ENCODE peak calls at places on chromosomes 11 and 22, in nine cellular contexts. One of them, this sample, is unnamed.

GRCh38 chr22:47040486-47041145 is 278.2 kb downstream of the TBC1D22A start:
- DNase-seq in epithelial cell of esophagus: no peak
- DNase-seq in A549: no peak
- DNase-seq in hepatocyte: no peak
- DNase-seq in psoas muscle: no peak
- DNase-seq in heart left ventricle: peak; percentile 1
- DNase-seq in coronary artery: no peak
- DNase-seq in right atrium auricular region: no peak
- DNase-seq in left lung: no peak
- DNase-seq in this sample: no peak

GRCh38 chr22:35558031-35558430 is 17.4 kb downstream of the RASD2 start:
- DNase-seq in epithelial cell of esophagus: no peak
- DNase-seq in A549: no peak
- DNase-seq in hepatocyte: no peak
- DNase-seq in psoas muscle: no peak
- DNase-seq in heart left ventricle: no peak
- DNase-seq in coronary artery: no peak
- DNase-seq in right atrium auricular region: no peak
- DNase-seq in left lung: no peak
- DNase-seq in this sample: no peak

GRCh38 chr11:66810576-66811185 is 32.6 kb upstream of the RCE1 start:
- DNase-seq in epithelial cell of esophagus: no peak
- DNase-seq in A549: no peak
- DNase-seq in hepatocyte: no peak
- DNase-seq in psoas muscle: no peak
- DNase-seq in heart left ventricle: no peak
- DNase-seq in coronary artery: no peak
- DNase-seq in right atrium auricular region: no peak
- DNase-seq in left lung: no peak
- DNase-seq in this sample: no peak

GRCh38 chr11:123212406-123212805 is 17.4 kb upstream of the CLMP start:
- DNase-seq in epithelial cell of esophagus: no peak
- DNase-seq in A549: no peak
- DNase-seq in hepatocyte: no peak
- DNase-seq in psoas muscle: no peak
- DNase-seq in heart left ventricle: no peak
- DNase-seq in coronary artery: no peak
- DNase-seq in right atrium auricular region: no peak
- DNase-seq in left lung: no peak
- DNase-seq in this sample: no peak

GRCh38 chr11:26399336-26399735 is 67.4 kb downstream of the ANO3 start:
- DNase-seq in epithelial cell of esophagus: no peak
- DNase-seq in A549: no peak
- DNase-seq in hepatocyte: no peak
- DNase-seq in psoas muscle: no peak
- DNase-seq in heart left ventricle: no peak
- DNase-seq in coronary artery: no peak
- DNase-seq in right atrium auricular region: no peak
- DNase-seq in left lung: no peak
- DNase-seq in this sample: no peak

GRCh38 chr11:66478823-66479740 is 1.2 kb upstream of the DPP3 start:
- DNase-seq in epithelial cell of esophagus: peak; percentile 48
- DNase-seq in A549: peak; percentile 49
- DNase-seq in hepatocyte: peak; percentile 55
- DNase-seq in psoas muscle: peak; percentile 55
- DNase-seq in heart left ventricle: peak; percentile 62
- DNase-seq in coronary artery: no peak
- DNase-seq in right atrium auricular region: peak; percentile 62
- DNase-seq in left lung: peak; percentile 84
- DNase-seq in this sample: peak; percentile 21

GRCh38 chr22:24099661-24100060 is 81.6 kb upstream of the SUSD2 start:
- DNase-seq in epithelial cell of esophagus: no peak
- DNase-seq in A549: no peak
- DNase-seq in hepatocyte: no peak
- DNase-seq in psoas muscle: no peak
- DNase-seq in heart left ventricle: no peak
- DNase-seq in coronary artery: peak; percentile 28
- DNase-seq in right atrium auricular region: no peak
- DNase-seq in left lung: no peak
- DNase-seq in this sample: no peak

GRCh38 chr11:117417342-117417741 is 89.7 kb downstream of the CEP164 start:
- DNase-seq in epithelial cell of esophagus: no peak
- DNase-seq in A549: no peak
- DNase-seq in hepatocyte: no peak
- DNase-seq in psoas muscle: no peak
- DNase-seq in heart left ventricle: no peak
- DNase-seq in coronary artery: no peak
- DNase-seq in right atrium auricular region: no peak
- DNase-seq in left lung: no peak
- DNase-seq in this sample: no peak

GRCh38 chr11:22454461-22454860 is 116.3 kb downstream of the SLC17A6 start:
- DNase-seq in epithelial cell of esophagus: no peak
- DNase-seq in A549: no peak
- DNase-seq in hepatocyte: no peak
- DNase-seq in psoas muscle: no peak
- DNase-seq in heart left ventricle: no peak
- DNase-seq in coronary artery: no peak
- DNase-seq in right atrium auricular region: no peak
- DNase-seq in left lung: no peak
- DNase-seq in this sample: no peak

GRCh38 chr11:120061036-120061760 is 76.7 kb downstream of the TRIM29 start:
- DNase-seq in epithelial cell of esophagus: peak; percentile 20
- DNase-seq in A549: no peak
- DNase-seq in hepatocyte: no peak
- DNase-seq in psoas muscle: no peak
- DNase-seq in heart left ventricle: no peak
- DNase-seq in coronary artery: peak; percentile 38
- DNase-seq in right atrium auricular region: peak; percentile 30
- DNase-seq in left lung: no peak
- DNase-seq in this sample: no peak

GRCh38 chr22:48968201-48968959 is 859.3 kb downstream of the BRD1 start:
- DNase-seq in epithelial cell of esophagus: no peak
- DNase-seq in A549: no peak
- DNase-seq in hepatocyte: peak; percentile 74
- DNase-seq in psoas muscle: no peak
- DNase-seq in heart left ventricle: no peak
- DNase-seq in coronary artery: peak; percentile 43
- DNase-seq in right atrium auricular region: peak; percentile 34
- DNase-seq in left lung: peak; percentile 36
- DNase-seq in this sample: no peak

GRCh38 chr22:22207845-22208564 is 36.6 kb upstream of the VPREB1 start:
- DNase-seq in epithelial cell of esophagus: peak; percentile 87
- DNase-seq in A549: peak; percentile 38
- DNase-seq in hepatocyte: peak; percentile 89
- DNase-seq in psoas muscle: peak; percentile 30
- DNase-seq in heart left ventricle: peak; percentile 40
- DNase-seq in coronary artery: no peak
- DNase-seq in right atrium auricular region: peak; percentile 62
- DNase-seq in left lung: no peak
- DNase-seq in this sample: peak; percentile 70

GRCh38 chr11:76598426-76598839 is 72.1 kb downstream of the LRRC32 start:
- DNase-seq in epithelial cell of esophagus: peak; percentile 26
- DNase-seq in A549: peak; percentile 73
- DNase-seq in hepatocyte: peak; percentile 36
- DNase-seq in psoas muscle: no peak
- DNase-seq in heart left ventricle: no peak
- DNase-seq in coronary artery: peak; percentile 76
- DNase-seq in right atrium auricular region: peak; percentile 70
- DNase-seq in left lung: no peak
- DNase-seq in this sample: no peak

GRCh38 chr11:66843776-66844495 is 695 bp downstream of the RCE1 start:
- DNase-seq in epithelial cell of esophagus: no peak
- DNase-seq in A549: no peak
- DNase-seq in hepatocyte: no peak
- DNase-seq in psoas muscle: no peak
- DNase-seq in heart left ventricle: no peak
- DNase-seq in coronary artery: peak; percentile 47
- DNase-seq in right atrium auricular region: no peak
- DNase-seq in left lung: no peak
- DNase-seq in this sample: no peak

GRCh38 chr11:9672288-9672916 is 8.5 kb downstream of the SWAP70 start:
- DNase-seq in epithelial cell of esophagus: no peak
- DNase-seq in A549: no peak
- DNase-seq in hepatocyte: no peak
- DNase-seq in psoas muscle: no peak
- DNase-seq in heart left ventricle: no peak
- DNase-seq in coronary artery: no peak
- DNase-seq in right atrium auricular region: no peak
- DNase-seq in left lung: no peak
- DNase-seq in this sample: no peak
- H3K4me3 ChIP-seq in epithelial cell of esophagus: no peak overlapping the region
- H3K4me3 ChIP-seq in A549: no peak overlapping the region
- H3K4me3 ChIP-seq in hepatocyte: no peak overlapping the region
- H3K4me3 ChIP-seq in psoas muscle: no peak overlapping the region
- H3K4me3 ChIP-seq in heart left ventricle: no peak overlapping the region
- H3K4me3 ChIP-seq in coronary artery: no peak overlapping the region
- H3K4me3 ChIP-seq in right atrium auricular region: no peak overlapping the region
- H3K4me3 ChIP-seq in left lung: no peak overlapping the region
- H3K4me3 ChIP-seq in this sample: no peak overlapping the region

DNA sequence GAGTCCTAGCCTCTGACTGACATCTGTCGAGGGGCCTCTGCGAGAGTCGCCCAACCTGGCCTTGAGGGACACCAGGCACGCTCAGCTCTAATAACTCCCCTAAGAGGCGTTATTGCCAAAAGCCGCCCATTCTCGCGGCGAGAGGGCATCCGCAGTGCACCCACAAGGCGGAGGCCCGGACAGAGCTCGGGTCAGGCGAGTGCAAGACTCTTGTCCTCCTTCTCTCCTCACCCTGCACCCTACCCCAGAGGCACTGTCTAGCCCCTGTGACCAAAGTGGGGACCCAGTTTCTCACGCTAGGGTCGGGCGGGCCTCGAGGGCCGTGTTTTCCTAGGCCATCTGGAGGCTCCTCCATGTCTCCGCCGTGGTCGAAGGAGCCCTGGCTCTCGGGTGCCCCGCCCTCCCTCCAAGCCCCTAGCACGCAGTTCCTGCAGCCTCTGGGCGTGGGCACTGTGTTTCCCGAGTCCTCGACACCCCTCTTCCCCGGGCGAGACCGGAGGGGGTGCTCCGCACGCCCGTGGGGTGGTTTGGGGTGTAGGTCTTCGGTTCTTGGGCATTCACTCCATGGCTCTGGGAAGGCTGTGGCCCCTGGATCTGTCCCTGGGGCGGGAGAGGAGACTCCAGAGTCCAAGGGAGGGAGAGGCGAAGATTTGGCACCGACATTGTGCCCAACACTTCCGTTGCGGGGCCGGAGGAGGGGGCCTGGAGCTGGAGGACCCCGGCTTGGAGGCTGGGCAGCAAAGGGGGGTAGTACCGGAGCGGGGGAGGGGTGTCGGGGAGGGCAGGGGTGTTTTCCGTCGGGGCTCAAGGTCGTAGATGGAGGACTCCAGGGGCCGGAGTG is 1.0 kb downstream of the CHRM4 start:
- DNase-seq in epithelial cell of esophagus: no peak
- DNase-seq in A549: no peak
- DNase-seq in hepatocyte: no peak
- DNase-seq in psoas muscle: no peak
- DNase-seq in heart left ventricle: no peak
- DNase-seq in coronary artery: no peak
- DNase-seq in right atrium auricular region: no peak
- DNase-seq in left lung: no peak
- DNase-seq in this sample: no peak
- H3K4me3 ChIP-seq in epithelial cell of esophagus: no peak overlapping the region
- H3K4me3 ChIP-seq in A549: peak overlapping the region; percentile 59
- H3K4me3 ChIP-seq in hepatocyte: no peak overlapping the region
- H3K4me3 ChIP-seq in psoas muscle: no peak overlapping the region
- H3K4me3 ChIP-seq in heart left ventricle: no peak overlapping the region
- H3K4me3 ChIP-seq in coronary artery: peak overlapping the region; percentile 65
- H3K4me3 ChIP-seq in right atrium auricular region: no peak overlapping the region
- H3K4me3 ChIP-seq in left lung: no peak overlapping the region
- H3K4me3 ChIP-seq in this sample: no peak overlapping the region

DNA sequence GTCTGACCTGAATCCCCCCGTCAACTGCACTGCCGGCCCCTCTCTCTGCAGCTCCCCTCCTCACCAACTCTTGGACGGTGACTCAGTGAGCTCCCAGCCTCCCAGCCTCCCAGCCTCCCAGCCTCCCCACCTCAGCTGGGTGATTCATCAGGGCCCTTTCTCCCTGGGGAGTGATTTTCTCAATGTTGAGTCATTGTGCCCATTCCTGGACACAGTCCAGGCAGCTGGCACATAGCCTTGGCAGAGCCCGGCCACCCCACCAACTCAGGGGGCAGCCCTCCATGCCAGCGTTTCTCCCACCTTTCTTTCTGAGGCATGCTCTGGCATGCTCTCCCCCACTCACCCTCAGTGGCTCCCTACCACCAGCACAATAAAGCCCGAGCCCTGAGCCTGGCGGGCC is 30.7 kb downstream of the PDE2A start:
- DNase-seq in epithelial cell of esophagus: peak; percentile 89
- DNase-seq in A549: peak; percentile 71
- DNase-seq in hepatocyte: no peak
- DNase-seq in psoas muscle: peak; percentile 28
- DNase-seq in heart left ventricle: no peak
- DNase-seq in coronary artery: peak; percentile 83
- DNase-seq in right atrium auricular region: no peak
- DNase-seq in left lung: no peak
- DNase-seq in this sample: no peak
- H3K4me3 ChIP-seq in epithelial cell of esophagus: no peak overlapping the region
- H3K4me3 ChIP-seq in A549: peak overlapping the region; percentile 68
- H3K4me3 ChIP-seq in hepatocyte: no peak overlapping the region
- H3K4me3 ChIP-seq in psoas muscle: no peak overlapping the region
- H3K4me3 ChIP-seq in heart left ventricle: no peak overlapping the region
- H3K4me3 ChIP-seq in coronary artery: peak overlapping the region; percentile 72
- H3K4me3 ChIP-seq in right atrium auricular region: no peak overlapping the region
- H3K4me3 ChIP-seq in left lung: no peak overlapping the region
- H3K4me3 ChIP-seq in this sample: no peak overlapping the region

GRCh38 chr11:63915961-63916836 is 765 bp downstream of the RCOR2 start:
- DNase-seq in epithelial cell of esophagus: no peak
- DNase-seq in A549: peak; percentile 70
- DNase-seq in hepatocyte: peak; percentile 70
- DNase-seq in psoas muscle: peak; percentile 62
- DNase-seq in heart left ventricle: no peak
- DNase-seq in coronary artery: no peak
- DNase-seq in right atrium auricular region: no peak
- DNase-seq in left lung: no peak
- DNase-seq in this sample: no peak
- H3K4me3 ChIP-seq in epithelial cell of esophagus: peak overlapping the region; percentile 47
- H3K4me3 ChIP-seq in A549: peak overlapping the region; percentile 62
- H3K4me3 ChIP-seq in hepatocyte: peak overlapping the region; percentile 70
- H3K4me3 ChIP-seq in psoas muscle: peak overlapping the region; percentile 73
- H3K4me3 ChIP-seq in heart left ventricle: peak overlapping the region; percentile 69
- H3K4me3 ChIP-seq in coronary artery: peak overlapping the region; percentile 85
- H3K4me3 ChIP-seq in right atrium auricular region: peak overlapping the region; percentile 40
- H3K4me3 ChIP-seq in left lung: peak overlapping the region; percentile 43
- H3K4me3 ChIP-seq in this sample: peak overlapping the region; percentile 55

DNA sequence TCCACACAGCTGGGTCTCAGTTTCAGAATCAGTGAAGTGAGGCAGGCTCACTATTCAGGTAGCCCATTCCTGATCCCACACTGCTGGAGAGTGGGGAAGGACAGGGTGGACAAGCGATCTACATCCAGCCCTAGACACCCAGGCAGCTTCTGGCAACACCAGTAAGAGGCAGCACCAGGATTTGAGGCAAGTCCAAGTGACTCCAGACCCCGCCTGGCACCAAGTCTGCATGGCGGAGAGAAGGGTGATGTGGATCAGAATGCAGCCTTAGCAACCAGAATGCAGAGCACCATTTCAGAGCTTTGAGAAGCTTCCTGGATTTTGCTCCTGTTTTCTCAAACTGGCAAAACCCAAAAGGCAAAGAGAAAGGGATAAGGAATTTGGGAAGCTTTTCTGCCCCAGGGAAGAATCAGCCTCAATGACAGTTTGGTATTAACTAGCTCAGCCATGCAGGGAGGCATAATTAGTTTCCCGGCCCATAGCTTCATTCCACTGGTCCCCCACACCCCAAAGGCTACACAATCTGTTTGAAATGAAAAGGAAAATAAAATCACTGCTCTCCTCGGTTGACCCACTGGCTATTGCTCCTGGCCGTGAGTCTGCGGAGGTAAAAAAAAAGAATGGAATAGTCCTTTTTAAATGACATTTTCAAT is 17.3 kb downstream of the GALNT18 start:
- DNase-seq in epithelial cell of esophagus: no peak
- DNase-seq in A549: no peak
- DNase-seq in hepatocyte: no peak
- DNase-seq in psoas muscle: no peak
- DNase-seq in heart left ventricle: no peak
- DNase-seq in coronary artery: no peak
- DNase-seq in right atrium auricular region: no peak
- DNase-seq in left lung: no peak
- DNase-seq in this sample: no peak
- H3K4me3 ChIP-seq in epithelial cell of esophagus: no peak overlapping the region
- H3K4me3 ChIP-seq in A549: no peak overlapping the region
- H3K4me3 ChIP-seq in hepatocyte: no peak overlapping the region
- H3K4me3 ChIP-seq in psoas muscle: no peak overlapping the region
- H3K4me3 ChIP-seq in heart left ventricle: no peak overlapping the region
- H3K4me3 ChIP-seq in coronary artery: no peak overlapping the region
- H3K4me3 ChIP-seq in right atrium auricular region: no peak overlapping the region
- H3K4me3 ChIP-seq in left lung: no peak overlapping the region
- H3K4me3 ChIP-seq in this sample: no peak overlapping the region

This sample was measured in naive thymus-derived CD4-positive, alpha-beta T cell.